ENCODE peak calls at places on chromosomes 12 and 14, in seven cellular contexts. O is myocyte; S is stimulated activated CD4-positive, alpha-beta T cell treated with anti-CD3 and anti-CD28 coated beads, Interleukin-1b, Interleukin-23, amount 100 ng/mL, for 1 hour; N is frontal cortex; P is tibial artery; I is HEK293T; J is ELF-1. R is an unnamed sample.

GRCh38 chr12:117453961-117454360 is 92.5 kb upstream of the NOS1 start:
- DNase-seq in O (no peak), S (no peak), N (no peak), P (no peak), I (no peak), J (no peak), R (no peak)

GRCh38 chr14:91417134-91417982 is at the start of gene CCDC88C:
- DNase-seq in O (peak), S (peak), N (peak), P (no peak), I (peak), J (peak), R (peak)

GRCh38 chr14:31884776-31885379 is 192.2 kb upstream of the ARHGAP5 start:
- DNase-seq in O (no peak), S (no peak), N (no peak), P (no peak), I (no peak), J (no peak), R (no peak)

GRCh38 chr14:55249423-55249822 is 21.8 kb upstream of the FBXO34 start:
- DNase-seq in O (peak), S (no peak), N (no peak), P (no peak), I (no peak), J (peak), R (no peak)

GRCh38 chr12:26651566-26652188 is 181.3 kb downstream of the ITPR2 start:
- DNase-seq in O (peak), S (peak), N (peak), P (no peak), I (peak), J (peak), R (peak)

GRCh38 chr14:59187802-59188460 is 536 bp upstream of the DAAM1 start:
- DNase-seq in O (no peak), S (peak), N (peak), P (peak), I (peak), J (no peak), R (no peak)

GRCh38 chr14:61234215-61234916 is 46.8 kb downstream of the TMEM30B start:
- DNase-seq in O (peak), S (no peak), N (no peak), P (no peak), I (no peak), J (no peak), R (no peak)

GRCh38 chr12:74906224-74906623 is 303.4 kb downstream of the KCNC2 start:
- DNase-seq in O (no peak), S (no peak), N (no peak), P (no peak), I (peak), J (no peak), R (no peak)

GRCh38 chr12:52268212-52268611 is 6.2 kb upstream of the KRT86 start:
- DNase-seq in O (peak), S (no peak), N (no peak), P (no peak), I (no peak), J (no peak), R (no peak)

GRCh38 chr14:66056926-66057552 is 429.1 kb upstream of the CCDC196 start:
- DNase-seq in O (no peak), S (no peak), N (no peak), P (no peak), I (no peak), J (no peak), R (no peak)

GRCh38 chr12:86513206-86513605 is 257.0 kb upstream of the MGAT4C start:
- DNase-seq in O (no peak), S (no peak), N (no peak), P (no peak), I (no peak), J (no peak), R (no peak)

GRCh38 chr12:93145086-93145485 is 216.0 kb upstream of the EEA1 start:
- DNase-seq in O (peak), S (no peak), N (no peak), P (no peak), I (no peak), J (no peak), R (no peak)

GRCh38 chr14:65320661-65321308 is 91.7 kb upstream of the FUT8 start:
- DNase-seq in O (no peak), S (no peak), N (no peak), P (no peak), I (no peak), J (peak), R (no peak)

GRCh38 chr14:37081220-37081619 is 91.2 kb downstream of the SLC25A21 start:
- DNase-seq in O (no peak), S (no peak), N (no peak), P (no peak), I (no peak), J (no peak), R (no peak)

GRCh38 chr12:68835333-68835908 is 27.4 kb downstream of the MDM2 start:
- DNase-seq in O (no peak), S (no peak), N (no peak), P (no peak), I (no peak), J (no peak), R (peak)

GRCh38 chr14:74475678-74476077 is 17.4 kb downstream of the NPC2 start:
- DNase-seq in O (peak), S (no peak), N (no peak), P (no peak), I (no peak), J (no peak), R (no peak)

GRCh38 chr14:53249059-53249458 is 95.9 kb upstream of the DDHD1 start:
- DNase-seq in O (no peak), S (no peak), N (no peak), P (no peak), I (no peak), J (no peak), R (no peak)

GRCh38 chr12:88579572-88579940 is 715 bp downstream of the KITLG start:
- DNase-seq in O (peak), S (no peak), N (no peak), P (peak), I (peak), J (peak), R (peak)

GRCh38 chr12:120830052-120830940 is 73.9 kb downstream of the SPPL3 start:
- DNase-seq in O (no peak), S (no peak), N (no peak), P (no peak), I (no peak), J (no peak), R (no peak)

GRCh38 chr14:55847766-55848165 is 267.8 kb downstream of the KTN1 start:
- DNase-seq in O (peak), S (no peak), N (no peak), P (no peak), I (no peak), J (no peak), R (no peak)

GRCh38 chr12:67969134-67969782 is 20.0 kb upstream of the IFNG-AS1 start:
- DNase-seq in O (peak), S (no peak), N (no peak), P (no peak), I (no peak), J (no peak), R (no peak)

GRCh38 chr12:67275380-67275913 is 6.3 kb downstream of the CAND1 start:
- DNase-seq in O (no peak), S (no peak), N (no peak), P (no peak), I (no peak), J (no peak), R (no peak)

GRCh38 chr14:70186826-70187483 is 1.8 kb downstream of the SLC8A3 start:
- DNase-seq in O (peak), S (no peak), N (no peak), P (no peak), I (no peak), J (no peak), R (peak)

GRCh38 chr12:47988073-47989022 is 15.9 kb downstream of the COL2A1 start:
- DNase-seq in O (no peak), S (no peak), N (no peak), P (peak), I (no peak), J (peak), R (peak)

GRCh38 chr12:122895757-122896636 is at the start of gene VPS37B:
- DNase-seq in O (peak), S (peak), N (peak), P (peak), I (peak), J (peak), R (peak)

GRCh38 chr14:94643316-94644101 is 31.3 kb downstream of the SERPINA3 start:
- DNase-seq in O (no peak), S (no peak), N (no peak), P (no peak), I (no peak), J (no peak), R (no peak)

GRCh38 chr12:131348226-131349010 is 362.5 kb upstream of the SFSWAP start:
- DNase-seq in O (no peak), S (no peak), N (no peak), P (no peak), I (no peak), J (no peak), R (peak)

GRCh38 chr12:31989987-31990386 is 30.8 kb downstream of the RESF1 start:
- DNase-seq in O (no peak), S (no peak), N (no peak), P (no peak), I (no peak), J (no peak), R (no peak)

GRCh38 chr12:48980953-48981756 is 3.0 kb downstream of the WNT1 start:
- DNase-seq in O (no peak), S (no peak), N (no peak), P (no peak), I (no peak), J (peak), R (peak)

GRCh38 chr12:110279976-110280783 is 867 bp upstream of the ATP2A2 start:
- DNase-seq in O (peak), S (peak), N (peak), P (peak), I (no peak), J (peak), R (peak)

GRCh38 chr14:60563113-60563512 is 54.2 kb downstream of the SIX6 start:
- DNase-seq in O (peak), S (no peak), N (no peak), P (no peak), I (no peak), J (no peak), R (no peak)

GRCh38 chr12:109719123-109720022 is 5.7 kb downstream of the FAM222A start:
- DNase-seq in O (peak), S (no peak), N (no peak), P (no peak), I (peak), J (peak), R (peak)

GRCh38 chr12:3034067-3034750 is 43.0 kb upstream of the TSPAN9 start:
- DNase-seq in O (peak), S (no peak), N (peak), P (no peak), I (peak), J (peak), R (peak)

GRCh38 chr12:86727151-86727550 is 471.0 kb upstream of the MGAT4C start:
- DNase-seq in O (no peak), S (no peak), N (no peak), P (no peak), I (peak), J (no peak), R (no peak)

GRCh38 chr12:12020762-12021161 is 50.0 kb upstream of the BCL2L14 start:
- DNase-seq in O (no peak), S (no peak), N (no peak), P (no peak), I (no peak), J (no peak), R (no peak)

GRCh38 chr14:73743431-73743931 is 29.3 kb upstream of the PNMA1 start:
- DNase-seq in O (peak), S (no peak), N (no peak), P (no peak), I (no peak), J (no peak), R (no peak)

R was measured in H7.